ENCODE peak calls at places on chromosomes 1 and 21, in four cellular contexts. P is K562, E is H1, J is HepG2. N is an unnamed sample. For H3K79me2, the result is how much of the 10 kb centered on the place peaks cover.

GRCh38 chr21:41711416-41712023 is 55.3 kb downstream of the RIPK4 start:
- DNase-seq in J (no peak), P (no peak), E (peak), N (no peak)

GRCh38 chr1:157369808-157370521 is 182.3 kb downstream of the FCRL5 start:
- DNase-seq in E (peak), J (peak), P (peak), N (peak)

GRCh38 chr1:160367516-160367900 is 637 bp downstream of the NHLH1 start:
- DNase-seq in E (no peak), P (no peak), J (no peak), N (no peak)

GRCh38 chr1:209829716-209830115 is 1.9 kb downstream of the UTP25 start:
- DNase-seq in P (no peak), J (no peak), E (no peak), N (no peak)

GRCh38 chr21:18369115-18369514 is 34.5 kb downstream of the TMPRSS15 start:
- DNase-seq in E (no peak), P (no peak), J (peak), N (no peak)

GRCh38 chr1:235725493-235725892 is 75.9 kb upstream of the GNG4 start:
- DNase-seq in P (no peak), E (no peak), J (no peak), N (no peak)

GRCh38 chr1:237205400-237206064 is 163.5 kb downstream of the RYR2 start:
- DNase-seq in J (no peak), E (no peak), P (no peak), N (no peak)

GRCh38 chr21:25885880-25886279 is 151.1 kb downstream of the GABPA start:
- DNase-seq in E (no peak), J (peak), P (no peak), N (no peak)

GRCh38 chr1:27360159-27361043 is 6.4 kb downstream of the MAP3K6 start:
- DNase-seq in P (peak), E (peak), J (no peak), N (no peak)

GRCh38 chr1:14323665-14324630 is 274.5 kb upstream of the KAZN start:
- DNase-seq in E (no peak), J (no peak), P (no peak), N (no peak)

GRCh38 chr1:101178688-101179491 is 57.9 kb upstream of the S1PR1 start:
- DNase-seq in E (no peak), J (no peak), P (no peak), N (peak)

GRCh38 chr1:192700834-192701271 is 64.9 kb downstream of the RGS13 start:
- DNase-seq in P (no peak), J (peak), E (no peak), N (no peak)

GRCh38 chr1:46804027-46804889 is 5.4 kb downstream of the CYP4B1 start:
- DNase-seq in P (no peak), J (no peak), E (no peak), N (no peak)

GRCh38 chr1:160362168-160362941 is 4.5 kb upstream of the NHLH1 start:
- DNase-seq in E (no peak), P (peak), J (no peak), N (no peak)

GRCh38 chr1:156416993-156417699 is 48.1 kb downstream of the RHBG start:
- DNase-seq in P (no peak), J (no peak), E (no peak), N (no peak)

GRCh38 chr21:25370311-25370744 is 237.0 kb downstream of the MRPL39 start:
- DNase-seq in J (no peak), E (no peak), P (no peak), N (no peak)

GRCh38 chr21:44854391-44854663 is 19.2 kb downstream of the PTTG1IP start:
- DNase-seq in J (no peak), E (no peak), P (peak), N (no peak)

GRCh38 chr21:44857127-44857892 is 16.2 kb downstream of the PTTG1IP start:
- DNase-seq in J (no peak), P (no peak), E (no peak), N (no peak)

GRCh38 chr21:44855572-44855971 is 17.9 kb downstream of the PTTG1IP start:
- DNase-seq in E (no peak), J (no peak), P (no peak), N (no peak)

GRCh38 chr21:44854664-44855446 is 18.6 kb downstream of the PTTG1IP start:
- DNase-seq in E (no peak), J (no peak), P (peak), N (no peak)

GRCh38 chr21:44856131-44856530 is 17.4 kb downstream of the PTTG1IP start:
- DNase-seq in J (no peak), P (no peak), E (no peak), N (no peak)
- H3K79me2 ChIP-seq in J (half or more), P (under half), E (under half), N (under half)

DNA sequence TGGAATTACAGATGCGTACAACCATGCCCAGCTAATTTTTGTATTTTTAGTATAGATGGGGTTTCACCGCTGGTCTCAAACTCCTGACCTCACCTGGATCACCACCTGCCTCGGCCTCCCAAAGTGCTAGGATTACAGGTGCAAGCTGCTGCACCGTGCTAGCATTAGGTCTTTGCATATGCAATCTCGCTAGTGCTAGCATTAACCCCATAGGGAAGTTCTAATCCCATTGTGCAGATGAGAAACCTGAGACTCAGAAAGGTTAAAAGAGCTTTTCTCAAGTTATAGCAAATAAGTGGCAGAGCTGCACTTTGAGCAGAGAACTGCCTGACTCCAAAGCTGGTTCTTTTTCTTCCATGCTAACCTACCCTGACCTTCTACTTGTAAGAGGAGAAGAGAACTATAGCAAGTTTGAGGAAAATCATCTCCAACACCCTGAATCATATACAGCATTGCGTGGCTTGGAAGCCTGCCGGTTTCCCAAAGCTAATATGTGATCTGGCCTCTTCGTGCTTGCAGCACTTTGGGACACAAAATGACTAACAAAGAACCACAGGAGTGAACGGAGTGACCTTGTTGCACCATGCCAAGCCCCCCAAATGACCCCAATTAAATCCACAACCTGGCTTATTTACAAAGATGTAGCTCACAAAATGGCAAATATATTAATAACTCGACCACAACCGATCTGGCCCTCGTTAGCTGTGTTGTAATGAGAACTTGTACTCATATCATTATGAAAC is 185.1 kb downstream of the TM2D1 start:
- DNase-seq in P (no peak), E (no peak), J (no peak), N (no peak)
- TF ChIP-seq CBX5 in P (no peak), E (no peak), J (no peak), N (no peak)

DNA sequence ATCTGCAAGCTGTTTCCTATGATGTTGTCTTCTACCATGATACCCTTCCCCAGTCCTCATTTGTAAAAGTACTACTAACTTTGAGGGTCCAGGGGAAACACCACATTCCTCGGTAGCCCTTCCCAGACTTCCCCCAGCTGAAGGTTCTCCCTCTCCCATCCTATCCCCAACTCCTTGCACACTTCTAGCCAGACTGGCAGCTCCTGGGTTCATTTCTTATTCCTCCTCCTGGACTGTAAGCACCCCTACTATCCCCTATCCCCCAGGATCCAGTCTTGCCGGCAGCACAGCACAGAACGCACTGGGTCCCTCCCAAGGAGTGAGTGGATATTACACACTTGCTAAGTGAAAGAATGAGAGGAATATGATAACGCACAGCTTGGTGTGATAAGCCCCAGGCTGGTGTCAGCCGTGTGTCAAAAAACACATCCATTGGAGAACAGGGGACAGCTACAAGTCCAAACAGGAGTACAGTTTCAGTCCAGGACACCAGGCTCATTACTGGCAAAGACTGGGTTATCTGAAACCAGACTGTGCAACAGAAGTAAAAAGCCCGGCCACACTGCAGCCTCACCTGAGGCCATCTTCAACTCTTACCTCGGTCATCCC is 100.2 kb downstream of the SSBP3 start:
- DNase-seq in J (no peak), P (peak), E (no peak), N (no peak)
- H3K79me2 ChIP-seq in J (under half), P (half or more), E (under half), N (under half)

GRCh38 chr1:92855236-92855635 is 23.4 kb downstream of the RPL5 start:
- DNase-seq in E (no peak), P (no peak), J (no peak), N (no peak)

GRCh38 chr1:92851729-92852128 is 19.9 kb downstream of the RPL5 start:
- DNase-seq in P (no peak), J (no peak), E (no peak), N (no peak)

GRCh38 chr1:92854386-92854785 is 22.5 kb downstream of the RPL5 start:
- DNase-seq in J (no peak), E (no peak), P (no peak), N (no peak)

GRCh38 chr1:92850019-92850418 is 18.2 kb downstream of the RPL5 start:
- DNase-seq in J (no peak), P (no peak), E (no peak), N (no peak)

GRCh38 chr1:92853299-92853698 is 21.5 kb downstream of the RPL5 start:
- DNase-seq in E (no peak), P (no peak), J (no peak), N (no peak)
- TF ChIP-seq CBX5 in E (no peak), P (no peak), J (no peak), N (no peak)

GRCh38 chr21:34574581-34574980 is 40.3 kb downstream of the RCAN1 start:
- DNase-seq in E (no peak), P (no peak), J (no peak), N (no peak)

GRCh38 chr21:34576043-34576466 is 38.9 kb downstream of the RCAN1 start:
- DNase-seq in E (no peak), P (no peak), J (no peak), N (no peak)

GRCh38 chr21:34579411-34579810 is 35.5 kb downstream of the RCAN1 start:
- DNase-seq in P (no peak), J (no peak), E (no peak), N (no peak)

GRCh38 chr21:34571994-34572393 is 42.9 kb downstream of the RCAN1 start:
- DNase-seq in J (no peak), E (no peak), P (no peak), N (no peak)

GRCh38 chr21:34574984-34575529 is 39.9 kb downstream of the RCAN1 start:
- DNase-seq in E (no peak), P (no peak), J (no peak), N (no peak)
- H3K79me2 ChIP-seq in E (under half), P (under half), J (under half), N (under half)

GRCh38 chr1:168726719-168727118 is 2.3 kb downstream of the DPT start:
- DNase-seq in E (no peak), J (no peak), P (no peak), N (no peak)
- TF ChIP-seq CBX5 in E (no peak), J (no peak), P (no peak), N (no peak)

DNA sequence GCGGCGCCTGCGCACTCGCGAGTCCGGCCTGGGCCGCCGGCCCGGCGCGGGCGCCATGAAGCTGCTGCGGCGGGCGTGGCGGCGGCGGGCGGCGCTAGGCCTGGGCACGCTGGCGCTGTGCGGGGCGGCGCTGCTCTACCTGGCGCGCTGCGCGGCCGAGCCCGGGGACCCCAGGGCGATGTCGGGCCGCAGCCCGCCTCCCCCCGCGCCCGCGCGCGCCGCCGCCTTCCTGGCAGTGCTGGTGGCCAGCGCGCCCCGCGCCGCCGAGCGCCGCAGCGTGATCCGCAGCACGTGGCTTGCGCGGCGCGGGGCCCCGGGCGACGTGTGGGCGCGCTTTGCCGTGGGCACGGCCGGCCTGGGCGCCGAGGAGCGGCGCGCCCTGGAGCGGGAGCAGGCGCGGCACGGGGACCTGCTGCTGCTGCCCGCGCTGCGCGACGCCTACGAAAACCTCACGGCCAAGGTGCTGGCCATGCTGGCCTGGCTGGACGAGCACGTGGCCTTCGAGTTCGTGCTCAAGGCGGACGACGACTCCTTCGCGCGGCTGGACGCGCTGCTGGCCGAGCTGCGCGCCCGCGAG is at the start of gene B3GALT6:
- DNase-seq in P (no peak), E (no peak), J (no peak), N (no peak)
- H3K79me2 ChIP-seq in P (half or more), E (under half), J (under half), N (under half)

DNA sequence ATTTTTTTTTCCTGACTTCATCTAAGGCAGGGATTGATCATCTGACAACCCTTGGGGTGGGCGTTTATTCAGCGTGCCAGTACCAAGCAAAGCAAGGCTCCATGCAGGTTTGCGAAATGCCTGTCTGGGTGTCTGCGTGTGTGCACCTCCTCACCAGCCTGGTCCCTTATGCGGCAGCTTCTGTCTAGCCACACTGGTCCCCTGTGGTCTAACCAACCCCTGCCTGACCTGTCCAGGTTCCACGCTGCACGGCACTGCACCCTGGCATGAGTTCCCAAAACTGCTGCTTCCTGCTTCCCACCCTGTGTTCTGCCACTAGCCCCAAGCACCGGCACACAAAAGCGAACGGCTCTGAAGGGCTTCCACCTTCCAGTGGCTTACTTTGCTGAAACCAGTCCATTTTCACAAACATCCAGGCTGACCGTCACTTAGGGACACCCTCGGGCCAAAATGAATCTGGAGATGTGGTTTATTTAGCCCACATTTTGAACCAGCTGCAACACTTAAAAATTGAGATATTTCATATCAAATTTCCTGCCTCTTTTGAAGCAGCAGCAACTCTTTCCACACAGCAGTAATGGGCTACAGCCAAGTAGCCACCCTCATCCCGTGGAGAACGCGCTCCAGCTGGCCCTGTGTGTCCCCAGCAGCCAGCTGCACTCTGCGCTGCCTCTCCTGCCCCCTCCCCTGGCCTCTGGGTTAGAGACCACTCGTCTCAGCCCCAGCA is 55.7 kb downstream of the HLCS start:
- DNase-seq in J (no peak), E (no peak), P (no peak), N (no peak)
- TF ChIP-seq CBX5 in J (no peak), E (no peak), P (no peak), N (no peak)